ENCODE peak calls at places on chromosomes 5 and 9, in ten cellular contexts. One of them, this sample, is unnamed.

GRCh38 chr9:130918870-130919558 is 20.0 kb downstream of the FIBCD1 start:
- DNase-seq in ovary: no peak
- DNase-seq in stomach: no peak
- DNase-seq in IMR-90: no peak
- DNase-seq in HCT116: no peak
- DNase-seq in gastrocnemius medialis: no peak
- DNase-seq in breast epithelium: no peak
- DNase-seq in heart left ventricle: no peak
- DNase-seq in A549: no peak
- DNase-seq in esophagus squamous epithelium: no peak
- DNase-seq in this sample: no peak

GRCh38 chr9:115015018-115015635 is 84.7 kb upstream of the TNFSF8 start:
- DNase-seq in ovary: no peak
- DNase-seq in stomach: peak; percentile 40
- DNase-seq in IMR-90: peak; percentile 64
- DNase-seq in HCT116: peak; percentile 40
- DNase-seq in gastrocnemius medialis: no peak
- DNase-seq in breast epithelium: no peak
- DNase-seq in heart left ventricle: no peak
- DNase-seq in A549: peak; percentile 64
- DNase-seq in esophagus squamous epithelium: no peak
- DNase-seq in this sample: peak; percentile 50

GRCh38 chr9:19184144-19184917 is 46.2 kb upstream of the DENND4C start:
- DNase-seq in ovary: peak; percentile 74
- DNase-seq in stomach: peak; percentile 72
- DNase-seq in IMR-90: peak; percentile 90
- DNase-seq in HCT116: peak; percentile 59
- DNase-seq in gastrocnemius medialis: peak; percentile 75
- DNase-seq in breast epithelium: peak; percentile 86
- DNase-seq in heart left ventricle: peak; percentile 72
- DNase-seq in A549: peak; percentile 86
- DNase-seq in esophagus squamous epithelium: peak; percentile 24
- DNase-seq in this sample: peak; percentile 85

GRCh38 chr5:10461904-10462542 is 20.3 kb downstream of the ROPN1L start:
- DNase-seq in ovary: no peak
- DNase-seq in stomach: no peak
- DNase-seq in IMR-90: no peak
- DNase-seq in HCT116: no peak
- DNase-seq in gastrocnemius medialis: no peak
- DNase-seq in breast epithelium: no peak
- DNase-seq in heart left ventricle: no peak
- DNase-seq in A549: no peak
- DNase-seq in esophagus squamous epithelium: no peak
- DNase-seq in this sample: no peak

GRCh38 chr9:112166176-112167140 is 8.6 kb downstream of the SUSD1 start:
- DNase-seq in ovary: no peak
- DNase-seq in stomach: no peak
- DNase-seq in IMR-90: peak; percentile 14
- DNase-seq in HCT116: no peak
- DNase-seq in gastrocnemius medialis: peak; percentile 23
- DNase-seq in breast epithelium: peak; percentile 45
- DNase-seq in heart left ventricle: peak; percentile 8
- DNase-seq in A549: peak; percentile 59
- DNase-seq in esophagus squamous epithelium: no peak
- DNase-seq in this sample: no peak

GRCh38 chr5:116573617-116574431 is 799 bp downstream of the SEMA6A start:
- DNase-seq in ovary: peak; percentile 15
- DNase-seq in stomach: no peak
- DNase-seq in IMR-90: no peak
- DNase-seq in HCT116: no peak
- DNase-seq in gastrocnemius medialis: no peak
- DNase-seq in breast epithelium: no peak
- DNase-seq in heart left ventricle: no peak
- DNase-seq in A549: peak; percentile 7
- DNase-seq in esophagus squamous epithelium: no peak
- DNase-seq in this sample: peak; percentile 36

GRCh38 chr9:76690575-76691370 is 73.5 kb upstream of the PCA3 start:
- DNase-seq in ovary: no peak
- DNase-seq in stomach: no peak
- DNase-seq in IMR-90: no peak
- DNase-seq in HCT116: no peak
- DNase-seq in gastrocnemius medialis: no peak
- DNase-seq in breast epithelium: no peak
- DNase-seq in heart left ventricle: no peak
- DNase-seq in A549: no peak
- DNase-seq in esophagus squamous epithelium: no peak
- DNase-seq in this sample: no peak

GRCh38 chr5:88398316-88398715 is 129.7 kb upstream of the TMEM161B start:
- DNase-seq in ovary: no peak
- DNase-seq in stomach: no peak
- DNase-seq in IMR-90: no peak
- DNase-seq in HCT116: no peak
- DNase-seq in gastrocnemius medialis: no peak
- DNase-seq in breast epithelium: no peak
- DNase-seq in heart left ventricle: no peak
- DNase-seq in A549: no peak
- DNase-seq in esophagus squamous epithelium: no peak
- DNase-seq in this sample: no peak

GRCh38 chr5:81046041-81046440 is 85.9 kb downstream of the RASGRF2 start:
- DNase-seq in ovary: no peak
- DNase-seq in stomach: no peak
- DNase-seq in IMR-90: no peak
- DNase-seq in HCT116: no peak
- DNase-seq in gastrocnemius medialis: no peak
- DNase-seq in breast epithelium: no peak
- DNase-seq in heart left ventricle: no peak
- DNase-seq in A549: no peak
- DNase-seq in esophagus squamous epithelium: no peak
- DNase-seq in this sample: no peak

GRCh38 chr5:66710557-66710956 is 114.4 kb downstream of the MAST4 start:
- DNase-seq in ovary: peak; percentile 55
- DNase-seq in stomach: no peak
- DNase-seq in IMR-90: peak; percentile 4
- DNase-seq in HCT116: no peak
- DNase-seq in gastrocnemius medialis: no peak
- DNase-seq in breast epithelium: no peak
- DNase-seq in heart left ventricle: peak; percentile 9
- DNase-seq in A549: no peak
- DNase-seq in esophagus squamous epithelium: no peak
- DNase-seq in this sample: peak; percentile 37

GRCh38 chr5:10384483-10384882 is 31.0 kb downstream of the MARCHF6 start:
- DNase-seq in ovary: no peak
- DNase-seq in stomach: no peak
- DNase-seq in IMR-90: peak; percentile 13
- DNase-seq in HCT116: no peak
- DNase-seq in gastrocnemius medialis: no peak
- DNase-seq in breast epithelium: no peak
- DNase-seq in heart left ventricle: no peak
- DNase-seq in A549: no peak
- DNase-seq in esophagus squamous epithelium: no peak
- DNase-seq in this sample: no peak

GRCh38 chr9:136111190-136111589 is 7.5 kb downstream of the TMEM250 start:
- DNase-seq in ovary: peak; percentile 13
- DNase-seq in stomach: no peak
- DNase-seq in IMR-90: no peak
- DNase-seq in HCT116: no peak
- DNase-seq in gastrocnemius medialis: no peak
- DNase-seq in breast epithelium: no peak
- DNase-seq in heart left ventricle: no peak
- DNase-seq in A549: no peak
- DNase-seq in esophagus squamous epithelium: no peak
- DNase-seq in this sample: no peak

DNA sequence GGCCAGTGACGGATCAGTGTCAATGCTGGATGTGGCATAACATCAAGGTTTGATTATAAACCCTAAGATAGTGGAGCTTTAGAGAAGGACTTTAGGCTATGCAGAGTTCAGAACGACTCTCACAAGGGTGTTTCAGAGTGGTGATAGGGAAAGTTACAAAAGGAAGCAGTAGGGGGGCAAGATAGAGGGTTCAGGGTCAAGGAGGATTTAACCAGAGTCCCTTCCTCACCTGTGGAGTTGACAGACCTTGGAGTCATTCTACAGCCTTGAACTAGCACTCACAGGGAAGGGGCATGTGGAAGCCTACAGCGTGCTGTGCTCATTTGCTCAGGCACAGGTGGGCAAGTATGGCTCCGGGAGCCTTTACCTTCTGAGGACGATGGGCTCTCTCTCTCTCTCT is 7.9 kb downstream of the DMRT1 start:
- DNase-seq in ovary: no peak
- DNase-seq in stomach: no peak
- DNase-seq in IMR-90: no peak
- DNase-seq in HCT116: no peak
- DNase-seq in gastrocnemius medialis: no peak
- DNase-seq in breast epithelium: no peak
- DNase-seq in heart left ventricle: no peak
- DNase-seq in A549: no peak
- DNase-seq in esophagus squamous epithelium: no peak
- DNase-seq in this sample: no peak
- H3K4me1 ChIP-seq in ovary: no peaks in the 10 kb centered on the region
- H3K4me1 ChIP-seq in stomach: no peaks in the 10 kb centered on the region
- H3K4me1 ChIP-seq in IMR-90: no peaks in the 10 kb centered on the region
- H3K4me1 ChIP-seq in HCT116: peaks cover 6% of the 10 kb centered on the region
- H3K4me1 ChIP-seq in gastrocnemius medialis: no peaks in the 10 kb centered on the region
- H3K4me1 ChIP-seq in breast epithelium: no peaks in the 10 kb centered on the region
- H3K4me1 ChIP-seq in heart left ventricle: no peaks in the 10 kb centered on the region
- H3K4me1 ChIP-seq in A549: no peaks in the 10 kb centered on the region
- H3K4me1 ChIP-seq in esophagus squamous epithelium: no peaks in the 10 kb centered on the region
- H3K4me1 ChIP-seq in this sample: peaks cover 6% of the 10 kb centered on the region

GRCh38 chr5:179794575-179794974 is 789 bp downstream of the LTC4S start:
- DNase-seq in ovary: no peak
- DNase-seq in stomach: no peak
- DNase-seq in IMR-90: no peak
- DNase-seq in HCT116: no peak
- DNase-seq in gastrocnemius medialis: no peak
- DNase-seq in breast epithelium: no peak
- DNase-seq in heart left ventricle: no peak
- DNase-seq in A549: no peak
- DNase-seq in esophagus squamous epithelium: no peak
- DNase-seq in this sample: no peak
- TF ChIP-seq POLR2A in ovary: no peak
- TF ChIP-seq POLR2A in stomach: no peak
- TF ChIP-seq POLR2A in IMR-90: no peak
- TF ChIP-seq POLR2A in HCT116: no peak
- TF ChIP-seq POLR2A in gastrocnemius medialis: no peak
- TF ChIP-seq POLR2A in breast epithelium: no peak
- TF ChIP-seq POLR2A in heart left ventricle: no peak
- TF ChIP-seq POLR2A in A549: no peak
- TF ChIP-seq POLR2A in esophagus squamous epithelium: no peak
- TF ChIP-seq POLR2A in this sample: no peak

GRCh38 chr5:142601432-142601831 is 84.5 kb downstream of the FGF1 start:
- DNase-seq in ovary: no peak
- DNase-seq in stomach: no peak
- DNase-seq in IMR-90: no peak
- DNase-seq in HCT116: no peak
- DNase-seq in gastrocnemius medialis: no peak
- DNase-seq in breast epithelium: no peak
- DNase-seq in heart left ventricle: no peak
- DNase-seq in A549: peak; percentile 42
- DNase-seq in esophagus squamous epithelium: no peak
- DNase-seq in this sample: no peak
- H3K27ac ChIP-seq in ovary: no peak overlapping the region
- H3K27ac ChIP-seq in stomach: peak overlapping the region; percentile 56
- H3K27ac ChIP-seq in IMR-90: peak overlapping the region; percentile 4
- H3K27ac ChIP-seq in HCT116: no peak overlapping the region
- H3K27ac ChIP-seq in gastrocnemius medialis: peak overlapping the region; percentile 30
- H3K27ac ChIP-seq in breast epithelium: peak overlapping the region; percentile 31
- H3K27ac ChIP-seq in heart left ventricle: peak overlapping the region; percentile 67
- H3K27ac ChIP-seq in A549: peak overlapping the region; percentile 74
- H3K27ac ChIP-seq in esophagus squamous epithelium: no peak overlapping the region
- H3K27ac ChIP-seq in this sample: no peak overlapping the region

GRCh38 chr5:143824851-143825720 is 13.1 kb downstream of the HMHB1 start:
- DNase-seq in ovary: peak; percentile 32
- DNase-seq in stomach: peak; percentile 87
- DNase-seq in IMR-90: peak; percentile 75
- DNase-seq in HCT116: peak; percentile 65
- DNase-seq in gastrocnemius medialis: peak; percentile 60
- DNase-seq in breast epithelium: peak; percentile 52
- DNase-seq in heart left ventricle: peak; percentile 84
- DNase-seq in A549: peak; percentile 89
- DNase-seq in esophagus squamous epithelium: peak; percentile 3
- DNase-seq in this sample: peak; percentile 93
- H3K4me1 ChIP-seq in ovary: no peaks in the 10 kb centered on the region
- H3K4me1 ChIP-seq in stomach: no peaks in the 10 kb centered on the region
- H3K4me1 ChIP-seq in IMR-90: peaks cover 8% of the 10 kb centered on the region
- H3K4me1 ChIP-seq in HCT116: no peaks in the 10 kb centered on the region
- H3K4me1 ChIP-seq in gastrocnemius medialis: peaks cover 10% of the 10 kb centered on the region
- H3K4me1 ChIP-seq in breast epithelium: no peaks in the 10 kb centered on the region
- H3K4me1 ChIP-seq in heart left ventricle: peaks cover 6% of the 10 kb centered on the region
- H3K4me1 ChIP-seq in A549: peaks cover 45% of the 10 kb centered on the region
- H3K4me1 ChIP-seq in esophagus squamous epithelium: peaks cover 8% of the 10 kb centered on the region
- H3K4me1 ChIP-seq in this sample: no peaks in the 10 kb centered on the region

GRCh38 chr5:155299342-155300006 is 285.9 kb downstream of the KIF4B start:
- DNase-seq in ovary: no peak
- DNase-seq in stomach: no peak
- DNase-seq in IMR-90: no peak
- DNase-seq in HCT116: no peak
- DNase-seq in gastrocnemius medialis: no peak
- DNase-seq in breast epithelium: no peak
- DNase-seq in heart left ventricle: peak; percentile 9
- DNase-seq in A549: no peak
- DNase-seq in esophagus squamous epithelium: no peak
- DNase-seq in this sample: no peak
- TF ChIP-seq POLR2A in ovary: no peak
- TF ChIP-seq POLR2A in stomach: no peak
- TF ChIP-seq POLR2A in IMR-90: no peak
- TF ChIP-seq POLR2A in HCT116: no peak
- TF ChIP-seq POLR2A in gastrocnemius medialis: no peak
- TF ChIP-seq POLR2A in breast epithelium: no peak
- TF ChIP-seq POLR2A in heart left ventricle: no peak
- TF ChIP-seq POLR2A in A549: no peak
- TF ChIP-seq POLR2A in esophagus squamous epithelium: no peak
- TF ChIP-seq POLR2A in this sample: no peak

This sample was measured in testis.